ENCODE peak calls at places on chromosomes 4 and X, in five cellular contexts. Q is stomach, M is lower lobe of right lung, O is cardiac muscle cell, V is right atrium auricular region. F is an unnamed sample.

GRCh38 chrX:124981420-124981819 is 338.3 kb upstream of the TEX13C start:
- DNase-seq in V (no peak), Q (no peak), O (no peak), M (no peak), F (no peak)

GRCh38 chr4:162352580-162353107 is 188.8 kb upstream of the FSTL5 start:
- DNase-seq in M (no peak), Q (no peak), V (no peak), O (no peak), F (no peak)

GRCh38 chr4:25174674-25175073 is 14.4 kb upstream of the SEPSECS start:
- DNase-seq in V (no peak), O (no peak), M (no peak), Q (no peak), F (no peak)

GRCh38 chr4:43360296-43360695 is 467.8 kb downstream of the GRXCR1 start:
- DNase-seq in V (no peak), M (no peak), O (no peak), Q (no peak), F (no peak)

GRCh38 chr4:16496501-16496900 is 270.2 kb upstream of the TAPT1 start:
- DNase-seq in V (no peak), Q (no peak), M (no peak), O (peak; percentile 77), F (no peak)

GRCh38 chrX:9438950-9439494 is 25.8 kb upstream of the TBL1X start:
- DNase-seq in V (no peak), Q (no peak), O (no peak), M (no peak), F (no peak)

GRCh38 chr4:7155611-7156071 is 36.7 kb upstream of the SORCS2 start:
- DNase-seq in Q (no peak), V (no peak), M (peak; percentile 47), O (peak; percentile 16), F (no peak)

GRCh38 chrX:1453390-1453783 is 678 bp upstream of the ASMTL start:
- DNase-seq in Q (no peak), M (peak; percentile 87), O (no peak), V (no peak), F (peak; percentile 75)

GRCh38 chr4:82780398-82781231 is 18.0 kb downstream of the SCD5 start:
- DNase-seq in O (peak; percentile 83), M (peak; percentile 81), V (peak; percentile 73), Q (peak; percentile 85), F (peak; percentile 68)

DNA sequence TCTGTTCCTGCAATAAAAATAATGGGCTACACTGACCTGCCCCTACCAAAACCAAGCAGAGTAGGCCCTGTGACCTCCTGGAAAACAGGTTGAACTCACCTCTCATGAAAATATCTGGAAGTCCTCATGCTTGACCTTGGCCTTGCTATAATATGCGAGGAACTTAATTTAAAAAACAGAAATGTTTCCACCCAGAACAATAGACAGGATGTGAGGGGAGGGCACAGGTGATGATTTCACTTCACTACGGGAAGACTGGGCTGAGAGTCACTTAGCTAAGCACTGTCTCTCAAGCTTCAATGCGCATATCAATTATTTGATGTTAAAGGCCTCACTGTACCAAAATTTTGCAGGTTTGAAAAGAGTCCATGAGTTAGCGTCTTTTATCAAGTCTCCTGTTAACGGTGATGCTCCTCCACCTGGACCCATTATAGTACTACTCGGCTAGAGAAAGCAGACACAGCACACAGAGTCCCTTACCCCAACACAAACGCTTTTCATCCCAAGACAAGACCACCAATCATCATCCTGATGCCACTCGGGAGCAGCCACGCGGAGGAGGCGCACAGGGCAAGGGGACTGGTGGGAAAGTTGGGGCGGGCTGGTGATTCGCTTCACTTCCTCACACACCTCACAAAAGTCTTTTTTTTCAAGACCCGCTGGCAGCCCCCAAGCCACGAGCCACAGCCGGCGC is 25.9 kb downstream of the ZNF721 start:
- DNase-seq in O (peak; percentile 15), Q (no peak), V (no peak), M (no peak), F (no peak)
- H3K27ac ChIP-seq in O (peak overlapping the region; percentile 98), Q (peak overlapping the region; percentile 87), V (peak overlapping the region; percentile 93), M (peak overlapping the region; percentile 94), F (peak overlapping the region; percentile 85)

GRCh38 chr4:96739101-96739500 is 899.2 kb downstream of the PDHA2 start:
- DNase-seq in V (no peak), Q (no peak), O (no peak), M (no peak), F (no peak)

GRCh38 chr4:96736352-96736889 is 896.5 kb downstream of the PDHA2 start:
- DNase-seq in O (peak; percentile 73), V (no peak), Q (no peak), M (no peak), F (no peak)
- H3K27ac ChIP-seq in O (no peak overlapping the region), V (no peak overlapping the region), Q (no peak overlapping the region), M (no peak overlapping the region), F (no peak overlapping the region)

DNA sequence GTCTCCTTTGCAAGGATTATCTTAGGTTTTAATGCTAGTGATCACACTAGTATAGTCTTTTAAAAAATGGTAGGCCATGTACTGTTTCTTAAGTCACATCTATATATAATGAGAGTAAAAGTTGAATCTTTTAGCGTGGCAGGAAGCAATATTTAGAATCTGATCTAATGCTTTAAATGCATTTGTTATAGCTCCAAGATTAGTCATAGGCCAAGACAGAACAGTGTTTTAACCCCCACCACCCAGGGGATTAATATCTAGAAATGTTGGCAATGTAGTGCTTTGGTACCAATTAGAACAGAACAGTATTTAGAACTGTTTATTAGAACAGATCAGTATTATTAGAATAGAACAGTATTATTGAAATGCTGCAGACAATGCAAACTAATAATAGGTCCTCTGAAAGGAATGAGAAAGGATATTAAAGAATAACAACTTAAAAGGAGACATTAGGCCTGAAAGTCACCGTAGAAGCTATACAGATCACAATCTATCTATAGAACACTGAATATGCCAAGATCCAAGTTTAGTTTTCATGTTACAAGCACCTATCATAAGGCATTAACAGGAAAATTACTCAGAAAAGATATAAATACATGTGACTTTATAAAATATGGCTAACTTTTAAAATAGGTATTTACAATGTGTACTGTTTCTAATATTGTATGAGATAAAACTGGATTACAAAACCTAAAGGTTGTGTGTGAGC is 146.2 kb downstream of the NPNT start:
- DNase-seq in M (no peak), V (no peak), Q (no peak), O (no peak), F (no peak)
- H3K27ac ChIP-seq in M (no peak overlapping the region), V (no peak overlapping the region), Q (no peak overlapping the region), O (peak overlapping the region; percentile 9), F (peak overlapping the region; percentile 32)

DNA sequence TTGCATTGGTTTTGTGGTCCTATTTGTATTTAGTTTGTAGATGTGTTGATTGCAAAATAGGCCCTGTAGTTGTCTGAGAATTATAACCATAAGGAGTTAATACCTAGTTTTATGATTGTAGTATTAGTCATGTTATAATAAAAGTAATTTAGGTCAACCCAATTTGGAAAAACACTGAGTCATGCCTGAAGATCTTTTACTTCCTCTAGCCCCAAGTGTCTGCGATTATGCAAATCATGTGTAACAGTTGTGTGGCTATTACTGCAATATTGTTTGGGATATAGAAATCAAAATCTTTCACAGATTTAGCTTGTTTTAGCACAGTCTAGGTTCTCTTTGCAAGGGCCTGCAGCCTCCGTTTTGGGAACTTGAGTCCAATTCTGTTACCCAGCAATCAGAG is 12.6 kb downstream of the SRD5A3 start:
- DNase-seq in Q (no peak), V (no peak), M (no peak), O (peak; percentile 71), F (no peak)
- H3K27ac ChIP-seq in Q (peak overlapping the region; percentile 50), V (peak overlapping the region; percentile 71), M (peak overlapping the region; percentile 2), O (no peak overlapping the region), F (peak overlapping the region; percentile 57)

F was measured in tibial artery.